ENCODE peak calls at places on chromosomes 5 and 9, in ten cellular contexts. J, Z, Y, W, I, T, E, Q, U and B are unnamed samples.

GRCh38 chr5:50406874-50407273 is 34.2 kb downstream of the EMB start:
- DNase-seq in J (no peak), Z (no peak), Y (no peak), W (no peak), I (no peak), T (no peak), E (no peak), Q (peak; percentile 47), U (no peak), B (no peak)

GRCh38 chr5:56323505-56323904 is 90.4 kb upstream of the ANKRD55 start:
- DNase-seq in J (peak; percentile 76), Z (peak; percentile 44), Y (no peak), W (peak; percentile 81), I (peak; percentile 6), T (no peak), E (no peak), Q (peak; percentile 78), U (peak; percentile 68), B (no peak)

GRCh38 chr5:181134259-181134658 is 3.3 kb upstream of the OR2V1 start:
- DNase-seq in J (no peak), Z (no peak), Y (no peak), W (no peak), I (no peak), T (no peak), E (peak; percentile 8), Q (no peak), U (no peak), B (no peak)

GRCh38 chr5:42951847-42952411 is 88.2 kb downstream of the ANXA2R start:
- DNase-seq in J (no peak), Z (no peak), Y (peak; percentile 62), W (peak; percentile 65), I (no peak), T (no peak), E (peak; percentile 87), Q (peak; percentile 55), U (no peak), B (peak; percentile 63)

GRCh38 chr9:123399803-123400378 is 43.9 kb downstream of the CRB2 start:
- DNase-seq in J (no peak), Z (peak; percentile 17), Y (no peak), W (peak; percentile 13), I (peak; percentile 42), T (no peak), E (no peak), Q (peak; percentile 7), U (no peak), B (no peak)

GRCh38 chr5:10762178-10762775 is 1.2 kb upstream of the DAP start:
- DNase-seq in J (no peak), Z (no peak), Y (peak; percentile 76), W (peak; percentile 36), I (no peak), T (peak; percentile 37), E (no peak), Q (no peak), U (no peak), B (no peak)

GRCh38 chr5:56651893-56652292 is 163.5 kb upstream of the MAP3K1 start:
- DNase-seq in J (no peak), Z (no peak), Y (no peak), W (no peak), I (no peak), T (no peak), E (no peak), Q (no peak), U (no peak), B (no peak)

GRCh38 chr9:92341578-92341977 is 15.8 kb downstream of the CENPP start:
- DNase-seq in J (no peak), Z (no peak), Y (no peak), W (no peak), I (no peak), T (no peak), E (no peak), Q (no peak), U (no peak), B (no peak)

GRCh38 chr5:10295619-10296326 is 11.9 kb downstream of the CMBL start:
- DNase-seq in J (no peak), Z (no peak), Y (no peak), W (no peak), I (no peak), T (no peak), E (no peak), Q (no peak), U (no peak), B (no peak)

GRCh38 chr5:175861337-175862130 is 9.8 kb upstream of the CPLX2 start:
- DNase-seq in J (no peak), Z (peak; percentile 96), Y (no peak), W (no peak), I (no peak), T (no peak), E (no peak), Q (no peak), U (no peak), B (no peak)

GRCh38 chr5:96927008-96927407 is 8.9 kb upstream of the LNPEP start:
- DNase-seq in J (peak; percentile 27), Z (no peak), Y (no peak), W (peak; percentile 67), I (no peak), T (no peak), E (no peak), Q (peak; percentile 70), U (no peak), B (no peak)

GRCh38 chr9:130304141-130304540 is 38.6 kb downstream of the HMCN2 start:
- DNase-seq in J (no peak), Z (no peak), Y (no peak), W (no peak), I (no peak), T (no peak), E (no peak), Q (no peak), U (no peak), B (no peak)

GRCh38 chr9:9753266-9753665 is 859.5 kb downstream of the PTPRD start:
- DNase-seq in J (no peak), Z (no peak), Y (no peak), W (no peak), I (no peak), T (no peak), E (no peak), Q (no peak), U (no peak), B (no peak)

GRCh38 chr9:133640580-133641395 is 4.6 kb downstream of the DBH start:
- DNase-seq in J (no peak), Z (no peak), Y (peak; percentile 18), W (no peak), I (no peak), T (no peak), E (no peak), Q (no peak), U (no peak), B (no peak)

GRCh38 chr5:159133041-159133741 is 33.5 kb upstream of the EBF1 start:
- DNase-seq in J (peak; percentile 65), Z (peak; percentile 65), Y (no peak), W (peak; percentile 93), I (peak; percentile 60), T (no peak), E (peak; percentile 85), Q (peak; percentile 90), U (peak; percentile 12), B (no peak)

GRCh38 chr5:130571076-130571475 is 594.0 kb downstream of the HINT1 start:
- DNase-seq in J (no peak), Z (no peak), Y (no peak), W (peak; percentile 55), I (no peak), T (no peak), E (no peak), Q (peak; percentile 81), U (no peak), B (no peak)

GRCh38 chr5:1652873-1653707 is 129.3 kb upstream of the LPCAT1 start:
- DNase-seq in J (no peak), Z (no peak), Y (no peak), W (peak; percentile 21), I (peak; percentile 42), T (no peak), E (peak; percentile 84), Q (no peak), U (no peak), B (peak; percentile 52)
- H3K4me3 ChIP-seq in J (no peak overlapping the region), Z (peak overlapping the region; percentile 37), Y (no peak overlapping the region), W (no peak overlapping the region), I (peak overlapping the region; percentile 25), T (no peak overlapping the region), E (no peak overlapping the region), Q (no peak overlapping the region), U (no peak overlapping the region), B (no peak overlapping the region)

GRCh38 chr9:34123682-34124081 is 2.8 kb downstream of the DCAF12 start:
- DNase-seq in J (no peak), Z (no peak), Y (no peak), W (no peak), I (no peak), T (peak; percentile 28), E (no peak), Q (no peak), U (no peak), B (peak; percentile 73)
- H3K4me3 ChIP-seq in J (no peak overlapping the region), Z (no peak overlapping the region), Y (no peak overlapping the region), W (no peak overlapping the region), I (no peak overlapping the region), T (no peak overlapping the region), E (no peak overlapping the region), Q (no peak overlapping the region), U (no peak overlapping the region), B (no peak overlapping the region)

GRCh38 chr5:150153957-150154617 is 1.6 kb downstream of the PDGFRB start:
- DNase-seq in J (peak; percentile 76), Z (peak; percentile 16), Y (no peak), W (peak; percentile 77), I (peak; percentile 50), T (no peak), E (no peak), Q (peak; percentile 62), U (no peak), B (no peak)
- H3K4me3 ChIP-seq in J (peak overlapping the region; percentile 94), Z (no peak overlapping the region), Y (peak overlapping the region; percentile 24), W (no peak overlapping the region), I (peak overlapping the region; percentile 47), T (peak overlapping the region; percentile 57), E (peak overlapping the region; percentile 40), Q (peak overlapping the region; percentile 77), U (peak overlapping the region; percentile 1), B (peak overlapping the region; percentile 39)

DNA sequence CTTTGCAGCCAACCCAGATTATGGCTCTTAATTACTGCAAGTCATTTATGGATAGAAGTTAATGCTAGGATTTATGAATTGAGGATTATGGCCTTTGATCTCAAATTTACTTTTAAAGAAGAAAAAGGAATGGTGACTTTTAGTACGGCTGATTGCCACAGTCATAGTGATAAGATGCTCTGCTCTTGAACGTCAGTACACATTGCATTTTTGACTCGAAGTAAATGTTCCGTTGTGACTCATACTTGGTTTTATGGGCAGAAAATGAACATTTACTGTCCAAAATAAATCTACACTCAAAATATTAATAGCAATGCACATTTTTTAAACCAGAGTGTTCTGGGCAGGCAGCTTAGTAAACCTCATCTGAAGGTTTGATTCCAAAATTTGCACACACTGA is 825 bp downstream of the ADAMTSL1 start:
- DNase-seq in J (no peak), Z (no peak), Y (no peak), W (peak; percentile 68), I (no peak), T (no peak), E (no peak), Q (peak; percentile 72), U (no peak), B (no peak)
- H3K4me3 ChIP-seq in J (peak overlapping the region; percentile 63), Z (no peak overlapping the region), Y (no peak overlapping the region), W (peak overlapping the region; percentile 31), I (no peak overlapping the region), T (no peak overlapping the region), E (no peak overlapping the region), Q (peak overlapping the region; percentile 51), U (peak overlapping the region; percentile 50), B (no peak overlapping the region)

GRCh38 chr5:174523311-174524159 is 200.8 kb upstream of the MSX2 start:
- DNase-seq in J (no peak), Z (peak; percentile 18), Y (no peak), W (no peak), I (no peak), T (no peak), E (no peak), Q (no peak), U (no peak), B (no peak)
- H3K4me3 ChIP-seq in J (no peak overlapping the region), Z (no peak overlapping the region), Y (no peak overlapping the region), W (no peak overlapping the region), I (no peak overlapping the region), T (no peak overlapping the region), E (no peak overlapping the region), Q (no peak overlapping the region), U (no peak overlapping the region), B (no peak overlapping the region)